ENCODE peak calls at places on chromosomes 4 and X, in eight cellular contexts. One of them, this sample, is unnamed.

GRCh38 chr4:148016063-148016637 is 284.3 kb downstream of the ARHGAP10 start:
- DNase-seq in fibroblast of lung: no peak
- DNase-seq in cardiac muscle cell: no peak
- DNase-seq in astrocyte of the cerebellum: no peak
- DNase-seq in WERI-Rb-1: no peak
- DNase-seq in MM.1S: no peak
- DNase-seq in suprapubic skin: no peak
- DNase-seq in tibial nerve: no peak
- DNase-seq in this sample: no peak

GRCh38 chrX:68830486-68831404 is 1.9 kb downstream of the EFNB1 start:
- DNase-seq in fibroblast of lung: no peak
- DNase-seq in cardiac muscle cell: no peak
- DNase-seq in astrocyte of the cerebellum: no peak
- DNase-seq in WERI-Rb-1: no peak
- DNase-seq in MM.1S: no peak
- DNase-seq in suprapubic skin: peak
- DNase-seq in tibial nerve: no peak
- DNase-seq in this sample: no peak

GRCh38 chrX:153662266-153662665 is 11.3 kb downstream of the PNCK start:
- DNase-seq in fibroblast of lung: no peak
- DNase-seq in cardiac muscle cell: peak
- DNase-seq in astrocyte of the cerebellum: no peak
- DNase-seq in WERI-Rb-1: no peak
- DNase-seq in MM.1S: peak
- DNase-seq in suprapubic skin: peak
- DNase-seq in tibial nerve: no peak
- DNase-seq in this sample: no peak

GRCh38 chrX:39953027-39953426 is 144.7 kb downstream of the BCOR start:
- DNase-seq in fibroblast of lung: no peak
- DNase-seq in cardiac muscle cell: no peak
- DNase-seq in astrocyte of the cerebellum: no peak
- DNase-seq in WERI-Rb-1: no peak
- DNase-seq in MM.1S: no peak
- DNase-seq in suprapubic skin: no peak
- DNase-seq in tibial nerve: no peak
- DNase-seq in this sample: no peak

GRCh38 chrX:19723427-19723826 is 164.0 kb downstream of the SH3KBP1 start:
- DNase-seq in fibroblast of lung: no peak
- DNase-seq in cardiac muscle cell: no peak
- DNase-seq in astrocyte of the cerebellum: no peak
- DNase-seq in WERI-Rb-1: no peak
- DNase-seq in MM.1S: no peak
- DNase-seq in suprapubic skin: no peak
- DNase-seq in tibial nerve: no peak
- DNase-seq in this sample: no peak

GRCh38 chr4:53553486-53554210 is 37.6 kb downstream of the LNX1 start:
- DNase-seq in fibroblast of lung: no peak
- DNase-seq in cardiac muscle cell: no peak
- DNase-seq in astrocyte of the cerebellum: no peak
- DNase-seq in WERI-Rb-1: no peak
- DNase-seq in MM.1S: no peak
- DNase-seq in suprapubic skin: no peak
- DNase-seq in tibial nerve: no peak
- DNase-seq in this sample: no peak

GRCh38 chr4:37549003-37549402 is 137.2 kb downstream of the RELL1 start:
- DNase-seq in fibroblast of lung: peak
- DNase-seq in cardiac muscle cell: peak
- DNase-seq in astrocyte of the cerebellum: peak
- DNase-seq in WERI-Rb-1: no peak
- DNase-seq in MM.1S: no peak
- DNase-seq in suprapubic skin: no peak
- DNase-seq in tibial nerve: no peak
- DNase-seq in this sample: no peak

GRCh38 chr4:100849319-100849718 is 331.5 kb upstream of the EMCN start:
- DNase-seq in fibroblast of lung: no peak
- DNase-seq in cardiac muscle cell: no peak
- DNase-seq in astrocyte of the cerebellum: no peak
- DNase-seq in WERI-Rb-1: no peak
- DNase-seq in MM.1S: no peak
- DNase-seq in suprapubic skin: no peak
- DNase-seq in tibial nerve: no peak
- DNase-seq in this sample: no peak

GRCh38 chrX:45508459-45508858 is 307.8 kb upstream of the DIPK2B start:
- DNase-seq in fibroblast of lung: peak
- DNase-seq in cardiac muscle cell: peak
- DNase-seq in astrocyte of the cerebellum: no peak
- DNase-seq in WERI-Rb-1: no peak
- DNase-seq in MM.1S: no peak
- DNase-seq in suprapubic skin: no peak
- DNase-seq in tibial nerve: no peak
- DNase-seq in this sample: no peak

GRCh38 chrX:45505214-45505613 is 304.5 kb upstream of the DIPK2B start:
- DNase-seq in fibroblast of lung: peak
- DNase-seq in cardiac muscle cell: peak
- DNase-seq in astrocyte of the cerebellum: no peak
- DNase-seq in WERI-Rb-1: no peak
- DNase-seq in MM.1S: no peak
- DNase-seq in suprapubic skin: no peak
- DNase-seq in tibial nerve: no peak
- DNase-seq in this sample: no peak

GRCh38 chrX:45502396-45502795 is 301.7 kb upstream of the DIPK2B start:
- DNase-seq in fibroblast of lung: no peak
- DNase-seq in cardiac muscle cell: no peak
- DNase-seq in astrocyte of the cerebellum: no peak
- DNase-seq in WERI-Rb-1: no peak
- DNase-seq in MM.1S: no peak
- DNase-seq in suprapubic skin: no peak
- DNase-seq in tibial nerve: no peak
- DNase-seq in this sample: no peak

DNA sequence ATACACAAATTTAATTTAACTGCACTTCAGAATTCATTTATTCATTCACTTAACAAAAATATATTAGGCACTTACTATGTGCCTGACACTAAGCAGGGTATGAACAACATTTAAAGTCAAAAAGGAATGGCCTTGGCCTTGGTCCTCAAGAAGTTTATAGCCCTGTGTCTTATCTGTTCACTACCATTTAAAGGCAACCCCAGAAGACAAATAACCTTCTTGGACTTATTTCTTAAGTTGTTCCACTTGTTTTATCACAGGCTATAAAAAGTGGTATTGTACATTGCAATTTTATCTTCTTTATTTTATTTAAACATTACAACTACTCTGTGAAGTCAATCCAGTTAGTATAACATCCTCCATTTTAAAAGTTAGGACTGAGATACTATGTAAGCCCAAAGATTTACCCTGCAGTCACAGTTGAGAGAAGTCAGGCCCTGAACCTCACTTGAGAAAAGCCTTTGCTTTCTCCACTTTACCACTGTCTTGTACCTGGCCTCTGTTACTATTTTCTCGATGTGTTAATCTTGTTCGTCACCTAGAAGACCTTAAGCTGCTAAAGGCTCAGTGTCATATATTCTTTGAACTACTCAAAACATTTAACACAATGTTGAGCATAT is 305.6 kb upstream of the DIPK2B start:
- DNase-seq in fibroblast of lung: no peak
- DNase-seq in cardiac muscle cell: no peak
- DNase-seq in astrocyte of the cerebellum: no peak
- DNase-seq in WERI-Rb-1: no peak
- DNase-seq in MM.1S: no peak
- DNase-seq in suprapubic skin: no peak
- DNase-seq in tibial nerve: no peak
- DNase-seq in this sample: no peak
- H3K4me3 ChIP-seq in fibroblast of lung: no peak
- H3K4me3 ChIP-seq in cardiac muscle cell: no peak
- H3K4me3 ChIP-seq in astrocyte of the cerebellum: no peak
- H3K4me3 ChIP-seq in WERI-Rb-1: no peak
- H3K4me3 ChIP-seq in MM.1S: no peak
- H3K4me3 ChIP-seq in suprapubic skin: no peak
- H3K4me3 ChIP-seq in tibial nerve: no peak
- H3K4me3 ChIP-seq in this sample: no peak

GRCh38 chrX:129520151-129520550 is 3.1 kb downstream of the SMARCA1 start:
- DNase-seq in fibroblast of lung: no peak
- DNase-seq in cardiac muscle cell: no peak
- DNase-seq in astrocyte of the cerebellum: no peak
- DNase-seq in WERI-Rb-1: no peak
- DNase-seq in MM.1S: no peak
- DNase-seq in suprapubic skin: no peak
- DNase-seq in tibial nerve: no peak
- DNase-seq in this sample: no peak

GRCh38 chrX:129523076-129524055 is at the start of gene SMARCA1:
- DNase-seq in fibroblast of lung: peak
- DNase-seq in cardiac muscle cell: peak
- DNase-seq in astrocyte of the cerebellum: no peak
- DNase-seq in WERI-Rb-1: peak
- DNase-seq in MM.1S: no peak
- DNase-seq in suprapubic skin: peak
- DNase-seq in tibial nerve: peak
- DNase-seq in this sample: no peak

GRCh38 chrX:129525162-129525561 is 1.9 kb upstream of the SMARCA1 start:
- DNase-seq in fibroblast of lung: no peak
- DNase-seq in cardiac muscle cell: no peak
- DNase-seq in astrocyte of the cerebellum: no peak
- DNase-seq in WERI-Rb-1: no peak
- DNase-seq in MM.1S: no peak
- DNase-seq in suprapubic skin: no peak
- DNase-seq in tibial nerve: no peak
- DNase-seq in this sample: no peak

GRCh38 chrX:129522184-129523059 is 868 bp downstream of the SMARCA1 start:
- DNase-seq in fibroblast of lung: peak
- DNase-seq in cardiac muscle cell: peak
- DNase-seq in astrocyte of the cerebellum: no peak
- DNase-seq in WERI-Rb-1: peak
- DNase-seq in MM.1S: no peak
- DNase-seq in suprapubic skin: no peak
- DNase-seq in tibial nerve: peak
- DNase-seq in this sample: no peak

GRCh38 chrX:129524250-129524850 is 1.1 kb upstream of the SMARCA1 start:
- DNase-seq in fibroblast of lung: no peak
- DNase-seq in cardiac muscle cell: no peak
- DNase-seq in astrocyte of the cerebellum: no peak
- DNase-seq in WERI-Rb-1: no peak
- DNase-seq in MM.1S: no peak
- DNase-seq in suprapubic skin: no peak
- DNase-seq in tibial nerve: no peak
- DNase-seq in this sample: no peak
- H3K4me3 ChIP-seq in fibroblast of lung: no peak
- H3K4me3 ChIP-seq in cardiac muscle cell: peak
- H3K4me3 ChIP-seq in astrocyte of the cerebellum: no peak
- H3K4me3 ChIP-seq in WERI-Rb-1: no peak
- H3K4me3 ChIP-seq in MM.1S: no peak
- H3K4me3 ChIP-seq in suprapubic skin: no peak
- H3K4me3 ChIP-seq in tibial nerve: no peak
- H3K4me3 ChIP-seq in this sample: no peak

DNA sequence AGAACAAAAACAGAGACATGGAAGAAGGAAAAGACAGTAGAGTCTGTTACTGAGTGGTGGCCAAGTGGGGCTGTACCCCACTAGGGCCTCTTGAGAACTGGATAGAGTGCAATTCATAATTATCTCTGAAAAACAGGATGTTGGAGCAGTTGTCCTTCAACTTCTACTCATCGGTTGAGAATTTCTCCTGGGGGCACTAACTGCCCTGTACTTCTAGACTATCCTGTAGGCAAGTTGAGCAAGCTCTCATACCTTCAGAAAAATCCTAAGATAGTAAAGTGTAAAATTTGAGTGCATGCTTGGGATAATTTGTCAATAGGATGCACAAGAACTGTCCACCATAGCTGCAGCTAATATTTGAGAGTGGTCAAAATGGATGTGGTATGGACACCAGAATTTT is 179.7 kb upstream of the CNKSR2 start:
- DNase-seq in fibroblast of lung: no peak
- DNase-seq in cardiac muscle cell: no peak
- DNase-seq in astrocyte of the cerebellum: no peak
- DNase-seq in WERI-Rb-1: no peak
- DNase-seq in MM.1S: no peak
- DNase-seq in suprapubic skin: no peak
- DNase-seq in tibial nerve: no peak
- DNase-seq in this sample: no peak
- H3K4me3 ChIP-seq in fibroblast of lung: no peak
- H3K4me3 ChIP-seq in cardiac muscle cell: no peak
- H3K4me3 ChIP-seq in astrocyte of the cerebellum: no peak
- H3K4me3 ChIP-seq in WERI-Rb-1: no peak
- H3K4me3 ChIP-seq in MM.1S: no peak
- H3K4me3 ChIP-seq in suprapubic skin: no peak
- H3K4me3 ChIP-seq in tibial nerve: no peak
- H3K4me3 ChIP-seq in this sample: no peak

GRCh38 chrX:110208092-110208491 is 109.8 kb downstream of the AMMECR1 start:
- DNase-seq in fibroblast of lung: no peak
- DNase-seq in cardiac muscle cell: no peak
- DNase-seq in astrocyte of the cerebellum: no peak
- DNase-seq in WERI-Rb-1: no peak
- DNase-seq in MM.1S: no peak
- DNase-seq in suprapubic skin: no peak
- DNase-seq in tibial nerve: no peak
- DNase-seq in this sample: no peak

GRCh38 chrX:110211340-110211739 is 106.5 kb downstream of the AMMECR1 start:
- DNase-seq in fibroblast of lung: no peak
- DNase-seq in cardiac muscle cell: no peak
- DNase-seq in astrocyte of the cerebellum: no peak
- DNase-seq in WERI-Rb-1: no peak
- DNase-seq in MM.1S: no peak
- DNase-seq in suprapubic skin: no peak
- DNase-seq in tibial nerve: no peak
- DNase-seq in this sample: no peak

GRCh38 chrX:110212299-110212698 is 105.6 kb downstream of the AMMECR1 start:
- DNase-seq in fibroblast of lung: no peak
- DNase-seq in cardiac muscle cell: no peak
- DNase-seq in astrocyte of the cerebellum: no peak
- DNase-seq in WERI-Rb-1: no peak
- DNase-seq in MM.1S: no peak
- DNase-seq in suprapubic skin: no peak
- DNase-seq in tibial nerve: no peak
- DNase-seq in this sample: no peak

GRCh38 chrX:110213183-110213582 is 104.7 kb downstream of the AMMECR1 start:
- DNase-seq in fibroblast of lung: no peak
- DNase-seq in cardiac muscle cell: no peak
- DNase-seq in astrocyte of the cerebellum: no peak
- DNase-seq in WERI-Rb-1: no peak
- DNase-seq in MM.1S: no peak
- DNase-seq in suprapubic skin: no peak
- DNase-seq in tibial nerve: no peak
- DNase-seq in this sample: no peak

DNA sequence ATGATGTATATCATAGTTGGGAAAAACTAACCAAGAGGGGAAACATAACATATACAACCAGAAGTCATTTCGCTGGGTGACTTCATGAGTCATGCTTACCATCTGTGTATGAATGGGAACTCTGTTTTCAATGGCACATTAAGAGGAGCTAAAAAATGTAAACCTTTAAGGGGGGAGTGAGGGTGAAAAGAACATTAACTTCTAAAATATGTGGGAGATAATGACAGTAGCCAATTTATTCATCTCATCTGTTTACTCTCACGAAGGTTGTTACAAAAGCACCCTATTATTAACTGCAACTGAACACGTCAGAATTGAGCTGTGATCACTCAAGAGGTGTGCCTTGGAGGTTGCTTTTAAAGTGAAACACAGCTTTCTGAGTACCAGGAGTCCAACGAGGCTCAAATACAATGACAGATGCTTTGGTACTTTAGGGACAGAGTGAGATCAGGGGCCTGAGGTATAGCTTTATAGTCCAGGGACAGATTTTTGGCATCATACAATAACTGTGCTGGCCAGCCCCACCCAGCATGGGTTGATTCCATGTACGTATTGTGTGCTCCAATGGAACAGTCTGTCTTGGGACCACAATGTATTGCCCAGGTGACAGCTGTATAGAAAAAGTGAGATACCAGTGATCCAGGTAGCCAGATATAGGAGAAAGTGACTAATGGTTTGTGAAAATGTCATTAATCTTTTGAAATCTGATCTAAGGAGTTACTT is 107.3 kb downstream of the AMMECR1 start:
- DNase-seq in fibroblast of lung: peak
- DNase-seq in cardiac muscle cell: peak
- DNase-seq in astrocyte of the cerebellum: peak
- DNase-seq in WERI-Rb-1: no peak
- DNase-seq in MM.1S: no peak
- DNase-seq in suprapubic skin: no peak
- DNase-seq in tibial nerve: no peak
- DNase-seq in this sample: no peak
- H3K4me3 ChIP-seq in fibroblast of lung: peak
- H3K4me3 ChIP-seq in cardiac muscle cell: no peak
- H3K4me3 ChIP-seq in astrocyte of the cerebellum: no peak
- H3K4me3 ChIP-seq in WERI-Rb-1: no peak
- H3K4me3 ChIP-seq in MM.1S: no peak
- H3K4me3 ChIP-seq in suprapubic skin: no peak
- H3K4me3 ChIP-seq in tibial nerve: no peak
- H3K4me3 ChIP-seq in this sample: no peak